ENCODE peak calls at places on chromosomes 16 and 17, in seven cellular contexts. M, J, R, T, K, A and D are unnamed samples.

GRCh38 chr17:50221500-50222480 is 20.4 kb upstream of the COL1A1 start:
- DNase-seq in A (no peak), J (no peak), M (peak; percentile 93), K (no peak), R (peak; percentile 78), T (peak; percentile 80), D (no peak)

GRCh38 chr16:20611975-20612471 is 35.9 kb upstream of the ACSM2B start:
- DNase-seq in K (no peak), A (peak; percentile 80), R (peak; percentile 40), J (no peak), T (peak; percentile 84), M (peak; percentile 74), D (peak; percentile 50)

GRCh38 chr17:17111401-17112393 is 69.4 kb downstream of the MPRIP start:
- DNase-seq in A (peak; percentile 13), T (no peak), K (peak; percentile 38), M (no peak), R (no peak), J (no peak), D (no peak)

GRCh38 chr16:52545544-52546262 is 1.2 kb downstream of the TOX3 start:
- DNase-seq in T (no peak), R (no peak), K (no peak), J (no peak), M (no peak), A (no peak), D (no peak)

GRCh38 chr17:62902573-62903229 is 63.3 kb upstream of the TANC2 start:
- DNase-seq in T (no peak), A (no peak), M (no peak), J (no peak), K (no peak), R (no peak), D (no peak)

GRCh38 chr17:14580494-14580893 is 279.6 kb downstream of the HS3ST3B1 start:
- DNase-seq in T (no peak), J (no peak), A (no peak), M (no peak), R (peak; percentile 3), K (no peak), D (no peak)

GRCh38 chr17:19629449-19629848 is 19.1 kb upstream of the ALDH3A2 start:
- DNase-seq in A (no peak), T (no peak), R (no peak), K (no peak), J (no peak), M (no peak), D (no peak)

GRCh38 chr17:28427372-28427771 is 21.4 kb upstream of the SLC46A1 start:
- DNase-seq in R (no peak), A (no peak), M (no peak), K (no peak), T (no peak), J (no peak), D (no peak)

GRCh38 chr17:68518063-68518815 is 6.0 kb downstream of the PRKAR1A start:
- DNase-seq in J (no peak), K (no peak), R (no peak), M (no peak), A (no peak), T (no peak), D (no peak)

GRCh38 chr17:4327638-4328037 is 38.8 kb downstream of the UBE2G1 start:
- DNase-seq in K (no peak), T (no peak), M (no peak), J (no peak), A (no peak), R (no peak), D (no peak)

GRCh38 chr16:81096715-81097208 is 567 bp upstream of the GCSH start:
- DNase-seq in J (no peak), A (no peak), R (no peak), M (no peak), K (no peak), T (no peak), D (no peak)

GRCh38 chr17:56912105-56912999 is 1.5 kb downstream of the TRIM25 start:
- DNase-seq in K (no peak), J (peak; percentile 31), R (peak; percentile 27), M (no peak), A (peak; percentile 37), T (peak; percentile 88), D (peak; percentile 48)

DNA sequence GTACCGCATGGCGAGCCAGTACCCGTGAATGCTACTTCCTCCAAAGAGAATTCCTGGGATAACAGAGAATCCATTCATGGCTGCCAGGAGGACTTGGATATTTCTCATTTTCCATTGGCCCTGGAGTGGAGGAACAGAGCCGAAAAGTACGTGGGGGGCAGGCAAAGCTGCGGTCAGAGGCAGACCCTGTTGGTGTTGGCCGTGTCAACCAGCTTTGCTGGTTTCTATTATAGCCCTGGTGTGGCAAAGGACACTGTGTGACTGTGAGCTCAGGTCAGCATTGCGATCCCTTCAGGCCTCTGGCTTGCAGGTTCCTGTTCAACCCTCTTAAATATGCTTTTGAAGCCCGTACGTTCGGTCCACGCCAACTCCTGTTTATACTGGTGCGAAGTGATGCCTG is 596.3 kb downstream of the MAF start:
- DNase-seq in J (no peak), M (no peak), A (no peak), R (no peak), K (no peak), T (no peak), D (no peak)
- H3K9me3 ChIP-seq in J (no peaks in the 10 kb centered on the region), M (no peaks in the 10 kb centered on the region), A (no peaks in the 10 kb centered on the region), R (no peaks in the 10 kb centered on the region), K (no peaks in the 10 kb centered on the region), T (no peaks in the 10 kb centered on the region), D (no peaks in the 10 kb centered on the region)

GRCh38 chr16:766820-767640 is 6.5 kb downstream of the MSLN start:
- DNase-seq in M (no peak), J (no peak), A (no peak), R (no peak), T (no peak), K (no peak), D (peak; percentile 6)

GRCh38 chr16:767743-768235 is 7.3 kb downstream of the MSLN start:
- DNase-seq in R (no peak), A (no peak), K (no peak), J (no peak), M (no peak), T (no peak), D (no peak)

GRCh38 chr16:764848-765487 is 4.4 kb downstream of the MSLN start:
- DNase-seq in J (no peak), K (no peak), M (peak; percentile 64), A (no peak), T (no peak), R (no peak), D (no peak)

GRCh38 chr16:765488-765865 is 4.9 kb downstream of the MSLN start:
- DNase-seq in T (no peak), K (no peak), A (no peak), R (no peak), M (peak; percentile 62), J (no peak), D (no peak)

GRCh38 chr16:765971-766819 is 5.7 kb downstream of the MSLN start:
- DNase-seq in J (no peak), K (no peak), R (no peak), A (no peak), T (no peak), M (peak; percentile 62), D (no peak)
- H3K9me3 ChIP-seq in J (no peaks in the 10 kb centered on the region), K (no peaks in the 10 kb centered on the region), R (no peaks in the 10 kb centered on the region), A (no peaks in the 10 kb centered on the region), T (no peaks in the 10 kb centered on the region), M (no peaks in the 10 kb centered on the region), D (no peaks in the 10 kb centered on the region)

GRCh38 chr17:22514315-22514714 is 822.0 kb downstream of the KCNJ18 start:
- DNase-seq in T (no peak), K (no peak), J (no peak), R (no peak), M (no peak), A (no peak), D (no peak)
- H3K9me3 ChIP-seq in T (no peaks in the 10 kb centered on the region), K (no peaks in the 10 kb centered on the region), J (no peaks in the 10 kb centered on the region), R (no peaks in the 10 kb centered on the region), M (no peaks in the 10 kb centered on the region), A (peaks cover 8% of the 10 kb centered on the region), D (no peaks in the 10 kb centered on the region)

DNA sequence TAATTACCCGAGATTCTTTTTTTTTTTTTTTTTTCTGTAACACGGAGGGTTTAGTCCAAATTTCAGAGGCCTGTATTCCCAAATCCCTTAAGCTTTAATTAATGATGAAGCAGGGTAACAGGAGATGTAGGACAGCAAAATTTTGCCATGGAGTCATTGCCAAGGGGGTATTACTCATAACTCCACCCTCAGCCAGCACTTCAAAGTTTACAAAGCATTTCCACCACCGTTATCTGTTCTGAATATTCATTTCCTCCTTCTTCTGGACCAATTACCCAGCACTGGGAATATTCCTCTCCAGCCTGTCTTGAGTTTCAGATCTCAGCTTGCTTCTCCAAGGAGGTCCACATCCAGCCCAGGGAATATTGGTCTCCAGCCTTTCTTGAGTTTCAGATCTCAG is 747.5 kb upstream of the EEF2KMT start:
- DNase-seq in M (no peak), A (no peak), J (no peak), T (no peak), R (no peak), K (no peak), D (no peak)
- H3K9me3 ChIP-seq in M (no peaks in the 10 kb centered on the region), A (peaks cover 1% of the 10 kb centered on the region), J (no peaks in the 10 kb centered on the region), T (no peaks in the 10 kb centered on the region), R (no peaks in the 10 kb centered on the region), K (no peaks in the 10 kb centered on the region), D (no peaks in the 10 kb centered on the region)